ENCODE peak calls at places on chromosomes 6 and 20, in nine cellular contexts. S, D, U, O, T, Q, M, L and Z are unnamed samples.
A peak's percentile ranks its signal among the peaks of the same experiment; 100 is the strongest.

GRCh38 chr6:3850451-3851203 is 1.5 kb downstream of the FAM50B start:
- DNase-seq in S (no peak), D (no peak), U (no peak), O (no peak), T (no peak), Q (no peak), M (no peak), L (no peak), Z (no peak)

GRCh38 chr6:113860165-113860955 is 3.2 kb downstream of the MARCKS start:
- DNase-seq in S (peak; percentile 63), D (no peak), U (no peak), O (peak; percentile 39), T (peak; percentile 17), Q (no peak), M (no peak), L (peak; percentile 53), Z (peak; percentile 36)

GRCh38 chr6:79146426-79146825 is 68.4 kb upstream of the PHIP start:
- DNase-seq in S (no peak), D (no peak), U (no peak), O (peak; percentile 16), T (no peak), Q (no peak), M (no peak), L (no peak), Z (no peak)

GRCh38 chr20:60478533-60478932 is 520.3 kb downstream of the CDH26 start:
- DNase-seq in S (no peak), D (no peak), U (no peak), O (no peak), T (no peak), Q (no peak), M (no peak), L (no peak), Z (no peak)

GRCh38 chr20:48489656-48490055 is 338.1 kb downstream of the PREX1 start:
- DNase-seq in S (no peak), D (no peak), U (no peak), O (no peak), T (peak; percentile 44), Q (no peak), M (no peak), L (no peak), Z (peak; percentile 11)

GRCh38 chr6:75196051-75196743 is 9.7 kb downstream of the COL12A1 start:
- DNase-seq in S (no peak), D (no peak), U (no peak), O (peak; percentile 86), T (no peak), Q (no peak), M (no peak), L (peak; percentile 74), Z (peak; percentile 90)

GRCh38 chr6:136550330-136551071 is at the start of gene MAP7:
- DNase-seq in S (peak; percentile 60), D (peak; percentile 44), U (no peak), O (peak; percentile 96), T (peak; percentile 64), Q (no peak), M (peak; percentile 49), L (peak; percentile 60), Z (peak; percentile 93)

GRCh38 chr6:84854801-84855400 is 90.5 kb upstream of the TBX18 start:
- DNase-seq in S (no peak), D (no peak), U (no peak), O (no peak), T (no peak), Q (no peak), M (no peak), L (peak; percentile 86), Z (no peak)

GRCh38 chr6:125872259-125872921 is 81.6 kb downstream of the NCOA7 start:
- DNase-seq in S (no peak), D (no peak), U (no peak), O (no peak), T (no peak), Q (no peak), M (no peak), L (no peak), Z (peak; percentile 42)

GRCh38 chr6:151021878-151022277 is 156.4 kb downstream of the MTHFD1L start:
- DNase-seq in S (no peak), D (no peak), U (no peak), O (no peak), T (no peak), Q (no peak), M (no peak), L (peak; percentile 68), Z (no peak)

GRCh38 chr6:125201961-125202729 is 48.6 kb downstream of the TPD52L1 start:
- DNase-seq in S (no peak), D (no peak), U (peak; percentile 82), O (peak; percentile 95), T (no peak), Q (no peak), M (no peak), L (peak; percentile 94), Z (peak; percentile 89)

GRCh38 chr6:159790947-159791598 is 806 bp downstream of the MRPL18 start:
- DNase-seq in S (no peak), D (no peak), U (no peak), O (peak; percentile 20), T (no peak), Q (peak; percentile 37), M (peak; percentile 3), L (no peak), Z (peak; percentile 20)

GRCh38 chr6:106421491-106421890 is 61.0 kb downstream of the CRYBG1 start:
- DNase-seq in S (no peak), D (no peak), U (no peak), O (no peak), T (no peak), Q (no peak), M (no peak), L (peak; percentile 13), Z (no peak)